ENCODE peak calls at places on chromosomes 11 and 22, in six cellular contexts. C is CD8-positive, alpha-beta memory T cell; E is thoracic aorta; N is heart right ventricle; D is left ventricle myocardium inferior; W is lower lobe of right lung. S is an unnamed sample. For H3K36me3 and H3K4me1, the result is how much of the 10 kb centered on the place peaks cover.

GRCh38 chr11:48675945-48676344 is 187.4 kb downstream of the OR4A47 start:
- DNase-seq in C (no peak), E (no peak), N (no peak), D (no peak), W (no peak), S (no peak)

GRCh38 chr11:20337526-20338154 is 25.9 kb upstream of the HTATIP2 start:
- DNase-seq in C (no peak), E (no peak), N (no peak), D (no peak), W (no peak), S (no peak)

GRCh38 chr22:50007057-50007511 is 5.5 kb downstream of the IL17REL start:
- DNase-seq in C (no peak), E (no peak), N (no peak), D (no peak), W (no peak), S (no peak)

GRCh38 chr22:49214976-49215375 is 612.7 kb downstream of the BRD1 start:
- DNase-seq in C (no peak), E (no peak), N (no peak), D (peak), W (peak), S (no peak)

GRCh38 chr11:7893792-7894191 is 37.3 kb downstream of the OR10A6 start:
- DNase-seq in C (no peak), E (no peak), N (no peak), D (no peak), W (no peak), S (no peak)

GRCh38 chr11:67585911-67586310 is 2.3 kb downstream of the GSTP1 start:
- DNase-seq in C (no peak), E (no peak), N (no peak), D (no peak), W (no peak), S (no peak)

GRCh38 chr22:47207387-47207786 is 444.9 kb downstream of the TBC1D22A start:
- DNase-seq in C (no peak), E (no peak), N (no peak), D (no peak), W (no peak), S (no peak)

GRCh38 chr11:64180871-64181270 is 5.1 kb upstream of the STIP1 start:
- DNase-seq in C (no peak), E (no peak), N (no peak), D (no peak), W (no peak), S (no peak)

GRCh38 chr11:93821617-93822016 is 28.8 kb downstream of the VSTM5 start:
- DNase-seq in C (no peak), E (no peak), N (no peak), D (no peak), W (no peak), S (no peak)

GRCh38 chr11:67293090-67293489 is 4.0 kb downstream of the ANKRD13D start:
- DNase-seq in C (no peak), E (no peak), N (no peak), D (no peak), W (peak), S (no peak)

GRCh38 chr11:128948583-128948982 is 5.9 kb upstream of the TP53AIP1 start:
- DNase-seq in C (no peak), E (no peak), N (no peak), D (no peak), W (no peak), S (no peak)

GRCh38 chr11:31643831-31644230 is 134.3 kb downstream of the ELP4 start:
- DNase-seq in C (no peak), E (no peak), N (no peak), D (no peak), W (no peak), S (no peak)

GRCh38 chr11:121383726-121384125 is 68.4 kb upstream of the SORL1 start:
- DNase-seq in C (no peak), E (no peak), N (no peak), D (no peak), W (no peak), S (no peak)

GRCh38 chr11:64028398-64029115 is 7.2 kb upstream of the FLRT1 start:
- DNase-seq in C (no peak), E (no peak), N (no peak), D (no peak), W (no peak), S (no peak)

GRCh38 chr11:64372802-64373597 is 14.0 kb downstream of the RPS6KA4 start:
- DNase-seq in C (no peak), E (no peak), N (no peak), D (no peak), W (no peak), S (no peak)

GRCh38 chr22:43217285-43218030 is 30.5 kb upstream of the TTLL12 start:
- DNase-seq in C (no peak), E (no peak), N (no peak), D (no peak), W (no peak), S (no peak)

GRCh38 chr11:9139628-9140357 is 48.4 kb upstream of the SCUBE2 start:
- DNase-seq in C (no peak), E (no peak), N (no peak), D (no peak), W (no peak), S (no peak)

GRCh38 chr11:109960831-109961230 is 132.4 kb upstream of the ZC3H12C start:
- DNase-seq in C (no peak), E (no peak), N (peak), D (peak), W (no peak), S (peak)

GRCh38 chr11:78560066-78560597 is 14.5 kb downstream of the NARS2 start:
- DNase-seq in C (no peak), E (no peak), N (no peak), D (no peak), W (no peak), S (no peak)
- H3K4me3 ChIP-seq in C (no peak), E (peak), N (no peak), D (peak), W (no peak), S (no peak)

DNA sequence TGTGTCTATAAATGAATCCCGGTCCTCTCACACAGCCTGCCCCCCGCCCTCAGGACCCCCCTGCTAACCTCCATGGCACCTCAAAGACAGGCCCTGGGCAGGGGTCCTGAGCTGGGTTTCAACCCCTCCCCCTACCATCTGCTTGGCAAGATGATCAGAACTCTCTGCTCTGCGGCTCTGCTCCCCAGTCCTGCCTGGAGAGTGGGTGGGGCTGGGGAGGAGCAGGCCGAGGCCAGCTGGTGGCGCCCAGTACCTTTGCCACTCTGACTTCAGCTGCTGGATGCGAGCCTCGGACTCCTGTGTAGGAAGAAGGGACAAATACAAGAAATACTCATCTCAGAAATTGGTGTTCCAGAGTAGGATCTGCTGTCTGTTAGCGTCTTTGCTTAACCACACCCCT is 15.0 kb downstream of the SUN2 start:
- DNase-seq in C (no peak), E (no peak), N (no peak), D (no peak), W (no peak), S (no peak)
- H3K36me3 ChIP-seq in C (half or more), E (half or more), N (half or more), D (half or more), W (half or more), S (half or more)

GRCh38 chr11:125343732-125344131 is 152.3 kb downstream of the FEZ1 start:
- DNase-seq in C (no peak), E (no peak), N (no peak), D (no peak), W (peak), S (no peak)

GRCh38 chr11:125343086-125343731 is 152.9 kb downstream of the FEZ1 start:
- DNase-seq in C (no peak), E (no peak), N (no peak), D (no peak), W (peak), S (no peak)

GRCh38 chr11:125341676-125342075 is 154.4 kb downstream of the FEZ1 start:
- DNase-seq in C (no peak), E (no peak), N (no peak), D (no peak), W (peak), S (no peak)

GRCh38 chr11:125344846-125345705 is 151.0 kb downstream of the FEZ1 start:
- DNase-seq in C (no peak), E (no peak), N (no peak), D (no peak), W (peak), S (no peak)

GRCh38 chr11:125342281-125342980 is 153.6 kb downstream of the FEZ1 start:
- DNase-seq in C (no peak), E (no peak), N (no peak), D (no peak), W (peak), S (no peak)
- H3K4me1 ChIP-seq in C (under half), E (under half), N (under half), D (under half), W (under half), S (under half)

DNA sequence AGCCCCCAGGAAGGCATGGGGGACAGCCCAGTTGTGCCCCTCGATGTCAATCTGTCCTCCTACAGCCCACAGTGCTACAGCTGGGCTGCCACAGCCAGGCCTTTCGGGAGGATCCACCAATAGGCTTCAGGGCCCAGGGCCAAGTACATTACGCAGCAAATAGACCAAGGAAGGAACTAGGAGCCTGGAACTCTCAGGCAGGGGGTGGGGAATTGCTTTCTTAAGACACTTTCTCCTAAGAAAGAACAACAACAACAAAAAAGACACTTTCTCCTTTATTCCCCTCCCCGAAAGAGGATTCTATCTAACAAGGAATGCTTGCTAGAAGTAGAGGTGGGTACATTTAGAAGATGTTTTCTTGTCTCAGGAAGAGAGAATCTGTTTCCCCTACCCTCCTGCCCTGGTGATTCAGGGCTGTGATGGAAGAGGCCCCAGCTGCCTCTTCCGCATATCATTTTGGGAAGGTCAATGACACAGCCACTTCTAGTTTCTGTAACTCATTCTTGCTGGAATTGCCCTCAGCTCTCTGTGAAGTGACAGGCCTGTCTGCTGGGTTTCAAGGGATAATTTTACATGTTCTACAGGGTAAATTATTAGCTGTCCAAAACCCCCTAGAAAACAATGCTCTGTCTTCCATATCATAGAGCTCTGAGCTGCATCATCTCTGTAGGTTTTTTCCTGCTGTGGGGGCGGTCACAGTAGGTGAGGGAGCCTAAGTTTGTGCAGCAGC is 6.0 kb upstream of the MALAT1 start:
- DNase-seq in C (no peak), E (peak), N (peak), D (peak), W (peak), S (peak)
- H3K4me3 ChIP-seq in C (no peak), E (peak), N (peak), D (peak), W (peak), S (peak)

S was measured in gastrocnemius medialis.